ENCODE peak calls at places on chromosome 15, in eight cellular contexts. L is activated CD8-positive, alpha-beta T cell treated with anti-CD3 and anti-CD28 coated beads, Interleukin-2, amount 10 ng/mL, durations not matched to agents 7 days and 5 days; Y is activated naive CD4-positive, alpha-beta T cell treated with anti-CD3 and anti-CD28 coated beads, Interleukin-2, amount 50 U/mL, for 72 hours; K is PC-3; E is gastroesophageal sphincter; U is right cardiac atrium; B is foreskin keratinocyte; T is IMR-90. R is an unnamed sample.

GRCh38 chr15:58355352-58355964 is 76.3 kb upstream of the LIPC start:
- ATAC-seq in Y (no peak), U (no peak), K (no peak), E (no peak), B (no peak), L (no peak), T (no peak), R (no peak)

GRCh38 chr15:85003593-85004312 is 22.1 kb downstream of the PDE8A start:
- ATAC-seq in U (no peak), E (no peak), Y (no peak), T (no peak), L (no peak), K (no peak), B (no peak), R (no peak)

GRCh38 chr15:63530762-63531299 is 26.4 kb downstream of the USP3 start:
- ATAC-seq in U (no peak), K (no peak), L (no peak), Y (peak; percentile 84), B (no peak), T (no peak), E (no peak), R (no peak)

GRCh38 chr15:51884517-51885236 is 55.2 kb downstream of the TMOD3 start:
- ATAC-seq in K (peak; percentile 68), Y (no peak), B (peak; percentile 93), T (peak; percentile 25), L (no peak), U (peak; percentile 70), E (no peak), R (peak; percentile 58)

GRCh38 chr15:57596301-57596855 is 4.7 kb downstream of the MYZAP start:
- ATAC-seq in K (no peak), E (no peak), L (no peak), U (peak; percentile 55), T (no peak), Y (no peak), B (no peak), R (no peak)

GRCh38 chr15:68614621-68615035 is 35.8 kb downstream of the CORO2B start:
- ATAC-seq in T (no peak), U (peak; percentile 29), K (no peak), B (no peak), E (no peak), L (no peak), Y (no peak), R (peak; percentile 8)

GRCh38 chr15:68148039-68148438 is 57.1 kb downstream of the CALML4 start:
- ATAC-seq in E (no peak), K (no peak), Y (no peak), L (no peak), T (no peak), U (no peak), B (no peak), R (peak; percentile 25)

GRCh38 chr15:41878355-41878699 is 15.5 kb downstream of the SPTBN5 start:
- ATAC-seq in B (no peak), E (no peak), T (no peak), U (peak; percentile 48), L (no peak), K (no peak), Y (no peak), R (no peak)

GRCh38 chr15:90581771-90582471 is 52.2 kb downstream of the CRTC3 start:
- ATAC-seq in U (peak; percentile 20), K (no peak), T (no peak), L (peak; percentile 74), Y (peak; percentile 93), B (peak; percentile 29), E (no peak), R (peak; percentile 25)

GRCh38 chr15:22895465-22896190 is 57.2 kb downstream of the NIPA2 start:
- ATAC-seq in K (peak; percentile 99), B (peak; percentile 99), T (peak; percentile 46), Y (peak; percentile 96), U (peak; percentile 26), L (no peak), E (no peak), R (peak; percentile 99)